ENCODE peak calls at places on chromosomes 13 and 19, in six cellular contexts. One of them, this sample, is unnamed.
A peak's percentile ranks its signal among the peaks of the same experiment; 100 is the strongest.

GRCh38 chr13:52459668-52460067 is 4.4 kb downstream of the CKAP2 start:
- DNase-seq in IMR-90: peak; percentile 86
- DNase-seq in mesendoderm: no peak
- DNase-seq in H1: no peak
- DNase-seq in neuronal stem cell: no peak
- DNase-seq in trophoblast cell: no peak
- DNase-seq in this sample: peak; percentile 57

GRCh38 chr19:4707956-4708650 is 15.5 kb downstream of the DPP9 start:
- DNase-seq in IMR-90: peak; percentile 53
- DNase-seq in neuronal stem cell: no peak
- DNase-seq in H1: no peak
- DNase-seq in mesendoderm: no peak
- DNase-seq in trophoblast cell: peak; percentile 40
- DNase-seq in this sample: no peak

GRCh38 chr19:2613507-2614295 is 88.8 kb downstream of the GNG7 start:
- DNase-seq in H1: no peak
- DNase-seq in neuronal stem cell: no peak
- DNase-seq in trophoblast cell: peak; percentile 76
- DNase-seq in IMR-90: peak; percentile 12
- DNase-seq in mesendoderm: peak; percentile 73
- DNase-seq in this sample: peak; percentile 45

GRCh38 chr19:19459707-19460251 is 54.3 kb downstream of the GATAD2A start:
- DNase-seq in mesendoderm: no peak
- DNase-seq in IMR-90: peak; percentile 87
- DNase-seq in neuronal stem cell: no peak
- DNase-seq in H1: no peak
- DNase-seq in trophoblast cell: peak; percentile 29
- DNase-seq in this sample: peak; percentile 89

GRCh38 chr13:45615501-45616101 is at the start of gene ERICH6B:
- DNase-seq in trophoblast cell: no peak
- DNase-seq in mesendoderm: peak; percentile 83
- DNase-seq in H1: peak; percentile 33
- DNase-seq in IMR-90: peak; percentile 7
- DNase-seq in neuronal stem cell: peak; percentile 80
- DNase-seq in this sample: peak; percentile 51

GRCh38 chr19:33205110-33205509 is 11.0 kb downstream of the LRP3 start:
- DNase-seq in trophoblast cell: no peak
- DNase-seq in neuronal stem cell: no peak
- DNase-seq in IMR-90: no peak
- DNase-seq in mesendoderm: no peak
- DNase-seq in H1: no peak
- DNase-seq in this sample: no peak

GRCh38 chr13:22220186-22221160 is 549.6 kb downstream of the FGF9 start:
- DNase-seq in trophoblast cell: no peak
- DNase-seq in H1: no peak
- DNase-seq in mesendoderm: no peak
- DNase-seq in IMR-90: no peak
- DNase-seq in neuronal stem cell: peak; percentile 67
- DNase-seq in this sample: no peak

GRCh38 chr13:52849727-52850395 is 1.4 kb upstream of the PCDH8 start:
- DNase-seq in IMR-90: no peak
- DNase-seq in mesendoderm: peak; percentile 26
- DNase-seq in H1: no peak
- DNase-seq in trophoblast cell: no peak
- DNase-seq in neuronal stem cell: no peak
- DNase-seq in this sample: no peak

GRCh38 chr13:33352520-33352919 is 67.0 kb upstream of the STARD13 start:
- DNase-seq in IMR-90: no peak
- DNase-seq in mesendoderm: no peak
- DNase-seq in neuronal stem cell: no peak
- DNase-seq in H1: no peak
- DNase-seq in trophoblast cell: no peak
- DNase-seq in this sample: no peak

GRCh38 chr13:74145249-74145970 is 11.2 kb upstream of the KLF12 start:
- DNase-seq in IMR-90: peak; percentile 91
- DNase-seq in neuronal stem cell: no peak
- DNase-seq in mesendoderm: no peak
- DNase-seq in H1: no peak
- DNase-seq in trophoblast cell: no peak
- DNase-seq in this sample: peak; percentile 70

GRCh38 chr19:5974721-5975387 is 3.1 kb downstream of the RANBP3 start:
- DNase-seq in mesendoderm: no peak
- DNase-seq in neuronal stem cell: no peak
- DNase-seq in trophoblast cell: no peak
- DNase-seq in H1: no peak
- DNase-seq in IMR-90: peak; percentile 35
- DNase-seq in this sample: no peak

GRCh38 chr19:38003427-38004099 is 96.6 kb downstream of the SIPA1L3 start:
- DNase-seq in mesendoderm: peak; percentile 79
- DNase-seq in H1: no peak
- DNase-seq in neuronal stem cell: peak; percentile 61
- DNase-seq in IMR-90: peak; percentile 92
- DNase-seq in trophoblast cell: no peak
- DNase-seq in this sample: peak; percentile 95

GRCh38 chr13:110200276-110200675 is 106.7 kb downstream of the COL4A1 start:
- DNase-seq in H1: no peak
- DNase-seq in neuronal stem cell: no peak
- DNase-seq in IMR-90: no peak
- DNase-seq in mesendoderm: no peak
- DNase-seq in trophoblast cell: no peak
- DNase-seq in this sample: no peak

GRCh38 chr13:61685683-61686013 is 270.0 kb upstream of the PCDH20 start:
- DNase-seq in IMR-90: no peak
- DNase-seq in mesendoderm: peak; percentile 81
- DNase-seq in trophoblast cell: no peak
- DNase-seq in H1: no peak
- DNase-seq in neuronal stem cell: peak; percentile 20
- DNase-seq in this sample: no peak

GRCh38 chr13:27425151-27425917 is 915 bp downstream of the GTF3A start:
- DNase-seq in IMR-90: no peak
- DNase-seq in H1: no peak
- DNase-seq in neuronal stem cell: no peak
- DNase-seq in mesendoderm: no peak
- DNase-seq in trophoblast cell: peak; percentile 35
- DNase-seq in this sample: no peak

GRCh38 chr13:29693297-29693945 is 97.9 kb upstream of the SLC7A1 start:
- DNase-seq in IMR-90: no peak
- DNase-seq in H1: no peak
- DNase-seq in trophoblast cell: peak; percentile 27
- DNase-seq in neuronal stem cell: no peak
- DNase-seq in mesendoderm: no peak
- DNase-seq in this sample: no peak

GRCh38 chr13:33639640-33640080 is 178.3 kb upstream of the RFC3 start:
- DNase-seq in H1: no peak
- DNase-seq in mesendoderm: no peak
- DNase-seq in neuronal stem cell: no peak
- DNase-seq in trophoblast cell: peak; percentile 94
- DNase-seq in IMR-90: no peak
- DNase-seq in this sample: no peak

GRCh38 chr19:48391100-48392005 is at the start of gene KDELR1:
- DNase-seq in trophoblast cell: peak; percentile 79
- DNase-seq in neuronal stem cell: peak; percentile 74
- DNase-seq in IMR-90: peak; percentile 60
- DNase-seq in mesendoderm: peak; percentile 70
- DNase-seq in H1: no peak
- DNase-seq in this sample: peak; percentile 79

GRCh38 chr19:2461751-2462634 is 5.2 kb upstream of the LMNB2 start:
- DNase-seq in IMR-90: peak; percentile 56
- DNase-seq in trophoblast cell: peak; percentile 53
- DNase-seq in neuronal stem cell: peak; percentile 56
- DNase-seq in H1: no peak
- DNase-seq in mesendoderm: peak; percentile 80
- DNase-seq in this sample: peak; percentile 68

GRCh38 chr13:64052526-64052925 is 2636.9 kb upstream of the PCDH20 start:
- DNase-seq in H1: no peak
- DNase-seq in trophoblast cell: no peak
- DNase-seq in mesendoderm: peak; percentile 78
- DNase-seq in IMR-90: no peak
- DNase-seq in neuronal stem cell: no peak
- DNase-seq in this sample: no peak

GRCh38 chr19:55461259-55461973 is at the start of gene ISOC2:
- DNase-seq in mesendoderm: peak; percentile 100
- DNase-seq in IMR-90: peak; percentile 100
- DNase-seq in H1: peak; percentile 100
- DNase-seq in trophoblast cell: peak; percentile 100
- DNase-seq in neuronal stem cell: peak; percentile 99
- DNase-seq in this sample: peak; percentile 100

DNA sequence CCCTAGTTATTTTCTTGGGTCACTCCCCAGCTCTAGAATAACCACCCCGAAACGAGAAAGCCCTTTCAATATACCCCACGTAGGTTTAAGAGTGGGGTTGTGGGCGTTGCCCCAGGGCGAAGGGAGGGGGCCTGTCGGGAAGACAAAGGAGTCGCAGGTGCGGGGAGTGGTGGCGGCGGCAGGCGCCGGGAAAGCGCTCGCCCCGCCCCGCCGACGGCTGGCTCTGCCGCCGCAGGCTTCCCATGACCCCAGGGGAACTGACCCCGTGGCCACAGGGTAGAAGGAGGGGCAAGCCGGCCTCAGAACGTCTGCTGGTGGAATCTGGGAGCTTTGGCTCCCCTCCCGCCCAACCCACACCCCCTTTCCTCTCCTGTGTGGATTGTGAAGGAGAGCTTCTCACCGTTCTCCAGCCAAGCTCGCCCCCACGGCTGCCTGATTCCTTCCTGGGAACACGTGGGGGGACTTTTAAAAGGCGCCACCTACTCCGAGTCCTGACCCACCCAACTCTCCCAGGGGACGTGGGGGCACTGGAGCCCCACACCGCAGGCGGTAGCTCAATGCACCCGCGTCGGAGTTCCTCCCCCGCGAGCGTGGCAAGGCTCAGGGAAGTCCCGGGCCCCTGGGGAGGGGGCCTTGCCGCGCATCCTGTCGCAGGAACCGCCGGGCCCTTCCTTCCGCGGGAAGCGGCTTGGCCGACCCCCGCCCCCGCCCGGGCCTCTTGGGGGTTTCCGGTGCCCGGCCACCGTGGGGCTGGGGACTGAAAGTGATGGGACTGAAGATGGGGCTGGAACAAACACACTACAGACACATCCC is 5.5 kb downstream of the IER2 start:
- DNase-seq in trophoblast cell: peak; percentile 96
- DNase-seq in H1: no peak
- DNase-seq in mesendoderm: peak; percentile 95
- DNase-seq in IMR-90: peak; percentile 76
- DNase-seq in neuronal stem cell: peak; percentile 83
- DNase-seq in this sample: peak; percentile 96
- H2AK5ac ChIP-seq in trophoblast cell: peak overlapping the region; percentile 45
- H2AK5ac ChIP-seq in H1: peak overlapping the region; percentile 99
- H2AK5ac ChIP-seq in mesendoderm: peak overlapping the region; percentile 3
- H2AK5ac ChIP-seq in IMR-90: peak overlapping the region; percentile 94
- H2AK5ac ChIP-seq in neuronal stem cell: peak overlapping the region; percentile 91
- H2AK5ac ChIP-seq in this sample: peak overlapping the region; percentile 91

GRCh38 chr19:428144-428543 is 19.2 kb upstream of the C2CD4C start:
- DNase-seq in mesendoderm: no peak
- DNase-seq in neuronal stem cell: no peak
- DNase-seq in H1: no peak
- DNase-seq in trophoblast cell: no peak
- DNase-seq in IMR-90: no peak
- DNase-seq in this sample: no peak
- H2AK5ac ChIP-seq in mesendoderm: no peak overlapping the region
- H2AK5ac ChIP-seq in neuronal stem cell: no peak overlapping the region
- H2AK5ac ChIP-seq in H1: peak overlapping the region; percentile 24
- H2AK5ac ChIP-seq in trophoblast cell: no peak overlapping the region
- H2AK5ac ChIP-seq in IMR-90: no peak overlapping the region
- H2AK5ac ChIP-seq in this sample: no peak overlapping the region

DNA sequence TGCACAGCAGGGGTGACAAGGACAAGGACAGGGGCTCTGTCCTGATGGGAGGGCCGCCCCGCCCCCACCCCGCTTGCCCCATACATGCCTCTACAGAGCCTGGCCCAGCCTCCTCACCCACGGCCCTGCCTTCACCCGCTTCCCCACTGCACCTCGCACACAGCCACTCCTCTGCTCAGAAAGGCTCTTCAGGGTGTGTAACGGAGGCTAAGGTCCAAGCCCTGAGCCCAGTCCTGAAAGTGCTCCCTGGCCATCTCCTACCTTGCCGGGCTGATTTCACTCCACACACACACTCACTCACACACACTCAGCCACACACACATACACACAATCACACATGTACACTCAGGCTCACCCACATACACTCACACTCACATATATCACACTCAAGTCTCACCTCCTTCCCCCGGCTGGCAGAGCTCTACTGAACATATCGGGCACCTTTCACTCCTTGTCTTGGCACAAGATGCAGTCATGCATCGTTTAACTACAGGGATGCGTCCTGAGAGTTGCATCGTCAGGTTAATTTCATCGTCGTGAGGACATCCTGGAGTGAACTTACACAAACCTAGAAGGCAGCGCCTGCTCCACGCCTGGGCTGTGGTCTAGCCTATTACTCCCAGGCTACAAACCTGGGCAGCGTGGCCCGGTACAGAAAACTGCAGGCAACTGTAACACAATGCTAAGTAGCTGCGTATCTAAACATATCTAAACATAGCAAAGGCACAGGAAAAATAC is 13.2 kb downstream of the EPS15L1 start:
- DNase-seq in H1: no peak
- DNase-seq in mesendoderm: no peak
- DNase-seq in neuronal stem cell: no peak
- DNase-seq in IMR-90: no peak
- DNase-seq in trophoblast cell: no peak
- DNase-seq in this sample: no peak
- H2AK5ac ChIP-seq in H1: peak overlapping the region; percentile 95
- H2AK5ac ChIP-seq in mesendoderm: no peak overlapping the region
- H2AK5ac ChIP-seq in neuronal stem cell: no peak overlapping the region
- H2AK5ac ChIP-seq in IMR-90: peak overlapping the region; percentile 96
- H2AK5ac ChIP-seq in trophoblast cell: peak overlapping the region; percentile 15
- H2AK5ac ChIP-seq in this sample: peak overlapping the region; percentile 84

GRCh38 chr13:112712451-112712881 is 22.6 kb downstream of the ATP11A start:
- DNase-seq in mesendoderm: no peak
- DNase-seq in neuronal stem cell: no peak
- DNase-seq in H1: no peak
- DNase-seq in trophoblast cell: no peak
- DNase-seq in IMR-90: no peak
- DNase-seq in this sample: no peak
- H2AK5ac ChIP-seq in mesendoderm: peak overlapping the region; percentile 5
- H2AK5ac ChIP-seq in neuronal stem cell: peak overlapping the region; percentile 33
- H2AK5ac ChIP-seq in H1: peak overlapping the region; percentile 57
- H2AK5ac ChIP-seq in trophoblast cell: peak overlapping the region; percentile 31
- H2AK5ac ChIP-seq in IMR-90: peak overlapping the region; percentile 92
- H2AK5ac ChIP-seq in this sample: peak overlapping the region; percentile 40

DNA sequence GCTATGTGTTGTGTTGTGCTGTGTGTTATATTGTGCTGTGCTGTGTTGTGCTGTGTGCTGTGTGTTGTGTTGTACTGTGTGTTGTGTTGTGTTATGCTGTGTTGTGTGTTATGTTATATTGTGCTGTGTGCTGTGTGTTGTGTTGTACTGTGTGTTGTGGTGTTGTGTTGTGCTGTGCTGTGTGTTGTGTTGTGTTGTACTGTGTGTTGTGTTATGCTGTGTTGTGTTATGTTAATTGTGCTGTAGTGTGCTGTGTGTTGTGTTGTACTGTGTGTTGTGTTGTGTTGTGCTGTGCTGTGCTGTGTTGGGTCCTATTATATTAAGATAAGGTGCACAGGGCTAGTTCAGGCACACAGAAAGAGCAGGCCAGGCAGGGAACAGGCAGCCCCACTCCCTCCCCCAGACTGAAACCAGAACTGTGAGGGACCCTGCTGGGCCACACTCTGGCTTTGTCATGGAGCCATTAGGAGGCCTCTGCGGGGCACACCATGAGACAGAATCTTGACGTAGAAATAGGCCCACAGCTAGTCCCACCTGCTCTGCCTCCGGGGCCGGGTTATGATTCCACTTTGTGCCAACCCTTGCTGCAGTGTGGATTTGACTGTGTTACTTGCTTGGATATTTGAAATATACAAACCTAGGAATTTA is 12.1 kb downstream of the SOX1 start:
- DNase-seq in mesendoderm: no peak
- DNase-seq in IMR-90: no peak
- DNase-seq in neuronal stem cell: no peak
- DNase-seq in trophoblast cell: no peak
- DNase-seq in H1: no peak
- DNase-seq in this sample: no peak
- H2AK5ac ChIP-seq in mesendoderm: no peak overlapping the region
- H2AK5ac ChIP-seq in IMR-90: no peak overlapping the region
- H2AK5ac ChIP-seq in neuronal stem cell: no peak overlapping the region
- H2AK5ac ChIP-seq in trophoblast cell: no peak overlapping the region
- H2AK5ac ChIP-seq in H1: peak overlapping the region; percentile 100
- H2AK5ac ChIP-seq in this sample: no peak overlapping the region

This sample was measured in mesenchymal stem cell.